ENCODE peak calls at places on chromosomes 13 and 19, in six cellular contexts. One of them, this sample, is unnamed.
A peak's percentile ranks its signal among the peaks of the same experiment; 100 is the strongest.

GRCh38 chr13:110552767-110553166 is 8.8 kb downstream of the RAB20 start:
- DNase-seq in esophagus squamous epithelium: no peak
- DNase-seq in HCT116: no peak
- DNase-seq in gastrocnemius medialis: no peak
- DNase-seq in testis: no peak
- DNase-seq in IMR-90: no peak
- DNase-seq in this sample: no peak

GRCh38 chr19:869245-870177 is 10.0 kb downstream of the CFD start:
- DNase-seq in HCT116: peak; percentile 63
- DNase-seq in esophagus squamous epithelium: no peak
- DNase-seq in gastrocnemius medialis: peak; percentile 64
- DNase-seq in IMR-90: peak; percentile 96
- DNase-seq in testis: peak; percentile 82
- DNase-seq in this sample: peak; percentile 89

GRCh38 chr19:33864311-33864850 is 67.7 kb downstream of the KCTD15 start:
- DNase-seq in gastrocnemius medialis: no peak
- DNase-seq in HCT116: no peak
- DNase-seq in testis: no peak
- DNase-seq in IMR-90: no peak
- DNase-seq in esophagus squamous epithelium: no peak
- DNase-seq in this sample: no peak

GRCh38 chr13:79637086-79637763 is 156.3 kb downstream of the NDFIP2 start:
- DNase-seq in IMR-90: no peak
- DNase-seq in gastrocnemius medialis: peak; percentile 80
- DNase-seq in HCT116: no peak
- DNase-seq in esophagus squamous epithelium: no peak
- DNase-seq in testis: peak; percentile 76
- DNase-seq in this sample: no peak

GRCh38 chr13:33640832-33641231 is 177.1 kb upstream of the RFC3 start:
- DNase-seq in gastrocnemius medialis: no peak
- DNase-seq in esophagus squamous epithelium: no peak
- DNase-seq in IMR-90: peak; percentile 18
- DNase-seq in HCT116: no peak
- DNase-seq in testis: no peak
- DNase-seq in this sample: no peak

GRCh38 chr13:66264976-66265375 is 965.2 kb downstream of the PCDH9 start:
- DNase-seq in gastrocnemius medialis: no peak
- DNase-seq in IMR-90: peak; percentile 1
- DNase-seq in HCT116: no peak
- DNase-seq in esophagus squamous epithelium: no peak
- DNase-seq in testis: no peak
- DNase-seq in this sample: no peak

GRCh38 chr13:24173775-24174174 is 13.3 kb downstream of the SPATA13 start:
- DNase-seq in testis: no peak
- DNase-seq in IMR-90: no peak
- DNase-seq in esophagus squamous epithelium: no peak
- DNase-seq in HCT116: no peak
- DNase-seq in gastrocnemius medialis: no peak
- DNase-seq in this sample: no peak

GRCh38 chr13:30798776-30799625 is 63.7 kb downstream of the ALOX5AP start:
- DNase-seq in IMR-90: peak; percentile 59
- DNase-seq in gastrocnemius medialis: no peak
- DNase-seq in HCT116: no peak
- DNase-seq in esophagus squamous epithelium: no peak
- DNase-seq in testis: no peak
- DNase-seq in this sample: no peak

GRCh38 chr19:57688011-57688763 is 6.4 kb downstream of the ZNF551 start:
- DNase-seq in IMR-90: no peak
- DNase-seq in esophagus squamous epithelium: no peak
- DNase-seq in HCT116: no peak
- DNase-seq in gastrocnemius medialis: no peak
- DNase-seq in testis: no peak
- DNase-seq in this sample: no peak

GRCh38 chr19:3192684-3193083 is 7.0 kb downstream of the NCLN start:
- DNase-seq in HCT116: no peak
- DNase-seq in gastrocnemius medialis: no peak
- DNase-seq in testis: no peak
- DNase-seq in esophagus squamous epithelium: no peak
- DNase-seq in IMR-90: no peak
- DNase-seq in this sample: no peak

GRCh38 chr19:3196064-3196932 is 10.6 kb downstream of the NCLN start:
- DNase-seq in testis: no peak
- DNase-seq in IMR-90: no peak
- DNase-seq in HCT116: no peak
- DNase-seq in gastrocnemius medialis: no peak
- DNase-seq in esophagus squamous epithelium: no peak
- DNase-seq in this sample: no peak

GRCh38 chr19:3194063-3194702 is 8.5 kb downstream of the NCLN start:
- DNase-seq in IMR-90: no peak
- DNase-seq in gastrocnemius medialis: no peak
- DNase-seq in HCT116: no peak
- DNase-seq in testis: no peak
- DNase-seq in esophagus squamous epithelium: no peak
- DNase-seq in this sample: no peak

GRCh38 chr19:3193256-3194062 is 7.7 kb downstream of the NCLN start:
- DNase-seq in HCT116: no peak
- DNase-seq in esophagus squamous epithelium: no peak
- DNase-seq in gastrocnemius medialis: no peak
- DNase-seq in IMR-90: no peak
- DNase-seq in testis: no peak
- DNase-seq in this sample: no peak

GRCh38 chr19:3194703-3195087 is 9.0 kb downstream of the NCLN start:
- DNase-seq in HCT116: no peak
- DNase-seq in IMR-90: no peak
- DNase-seq in testis: no peak
- DNase-seq in gastrocnemius medialis: no peak
- DNase-seq in esophagus squamous epithelium: no peak
- DNase-seq in this sample: no peak
- TF ChIP-seq POLR2A in HCT116: no peak
- TF ChIP-seq POLR2A in IMR-90: no peak
- TF ChIP-seq POLR2A in testis: no peak
- TF ChIP-seq POLR2A in gastrocnemius medialis: no peak
- TF ChIP-seq POLR2A in esophagus squamous epithelium: no peak
- TF ChIP-seq POLR2A in this sample: no peak

DNA sequence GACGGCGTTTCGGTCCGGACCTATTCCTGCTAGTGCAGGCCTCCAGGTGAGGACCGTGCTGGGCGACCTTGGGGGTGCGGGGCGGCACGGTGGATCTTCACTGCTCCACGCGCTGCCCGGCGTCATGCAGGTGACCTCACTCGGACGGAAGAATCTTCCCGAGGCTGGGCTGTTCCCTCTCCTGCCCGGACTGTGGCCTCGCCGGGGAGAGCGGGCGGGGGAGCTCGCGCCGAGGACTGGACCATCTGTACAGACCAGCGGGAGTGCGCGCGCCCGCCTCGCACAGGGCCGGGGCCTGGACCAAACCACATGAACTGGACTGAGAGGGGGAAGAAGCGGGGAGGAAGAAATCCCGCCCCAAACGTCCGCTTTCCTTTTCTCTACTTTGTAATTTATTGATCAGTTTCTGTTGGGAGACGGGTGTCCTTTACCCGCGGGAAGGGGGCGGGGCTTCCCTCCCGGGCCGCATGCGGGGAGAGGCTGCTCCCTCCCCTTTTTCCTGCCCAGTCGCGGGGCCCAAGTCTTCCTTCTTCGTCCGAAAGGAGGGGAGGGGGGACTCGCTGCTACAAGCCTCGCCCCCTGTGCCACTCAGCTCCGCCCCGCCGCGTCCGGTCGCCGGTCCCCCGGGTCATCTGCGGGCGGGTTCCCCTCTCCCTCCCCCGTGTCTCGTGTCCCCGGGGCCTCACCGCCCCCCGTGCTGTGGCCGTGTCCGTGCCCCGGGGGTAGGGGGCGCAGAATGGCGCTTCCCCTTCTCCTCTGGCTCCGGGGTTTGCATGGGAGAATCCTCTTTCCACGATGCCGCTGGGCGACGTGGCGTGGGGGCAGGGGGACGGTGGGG is 4.9 kb downstream of the HRC start:
- DNase-seq in IMR-90: peak; percentile 65
- DNase-seq in esophagus squamous epithelium: no peak
- DNase-seq in gastrocnemius medialis: peak; percentile 80
- DNase-seq in testis: peak; percentile 88
- DNase-seq in HCT116: peak; percentile 76
- DNase-seq in this sample: no peak
- TF ChIP-seq POLR2A in IMR-90: no peak
- TF ChIP-seq POLR2A in esophagus squamous epithelium: no peak
- TF ChIP-seq POLR2A in gastrocnemius medialis: peak; percentile 48
- TF ChIP-seq POLR2A in testis: no peak
- TF ChIP-seq POLR2A in HCT116: peak; percentile 50
- TF ChIP-seq POLR2A in this sample: peak; percentile 27

GRCh38 chr19:5131866-5132561 is 163.1 kb downstream of the KDM4B start:
- DNase-seq in gastrocnemius medialis: no peak
- DNase-seq in HCT116: no peak
- DNase-seq in IMR-90: no peak
- DNase-seq in esophagus squamous epithelium: no peak
- DNase-seq in testis: peak; percentile 68
- DNase-seq in this sample: no peak

GRCh38 chr19:5134683-5135082 is 165.8 kb downstream of the KDM4B start:
- DNase-seq in testis: no peak
- DNase-seq in esophagus squamous epithelium: no peak
- DNase-seq in HCT116: no peak
- DNase-seq in IMR-90: no peak
- DNase-seq in gastrocnemius medialis: no peak
- DNase-seq in this sample: no peak

GRCh38 chr19:5131031-5131865 is 162.3 kb downstream of the KDM4B start:
- DNase-seq in HCT116: no peak
- DNase-seq in esophagus squamous epithelium: no peak
- DNase-seq in testis: peak; percentile 44
- DNase-seq in IMR-90: no peak
- DNase-seq in gastrocnemius medialis: no peak
- DNase-seq in this sample: no peak

GRCh38 chr19:5133986-5134595 is 165.2 kb downstream of the KDM4B start:
- DNase-seq in IMR-90: no peak
- DNase-seq in testis: no peak
- DNase-seq in esophagus squamous epithelium: no peak
- DNase-seq in gastrocnemius medialis: no peak
- DNase-seq in HCT116: no peak
- DNase-seq in this sample: no peak

DNA sequence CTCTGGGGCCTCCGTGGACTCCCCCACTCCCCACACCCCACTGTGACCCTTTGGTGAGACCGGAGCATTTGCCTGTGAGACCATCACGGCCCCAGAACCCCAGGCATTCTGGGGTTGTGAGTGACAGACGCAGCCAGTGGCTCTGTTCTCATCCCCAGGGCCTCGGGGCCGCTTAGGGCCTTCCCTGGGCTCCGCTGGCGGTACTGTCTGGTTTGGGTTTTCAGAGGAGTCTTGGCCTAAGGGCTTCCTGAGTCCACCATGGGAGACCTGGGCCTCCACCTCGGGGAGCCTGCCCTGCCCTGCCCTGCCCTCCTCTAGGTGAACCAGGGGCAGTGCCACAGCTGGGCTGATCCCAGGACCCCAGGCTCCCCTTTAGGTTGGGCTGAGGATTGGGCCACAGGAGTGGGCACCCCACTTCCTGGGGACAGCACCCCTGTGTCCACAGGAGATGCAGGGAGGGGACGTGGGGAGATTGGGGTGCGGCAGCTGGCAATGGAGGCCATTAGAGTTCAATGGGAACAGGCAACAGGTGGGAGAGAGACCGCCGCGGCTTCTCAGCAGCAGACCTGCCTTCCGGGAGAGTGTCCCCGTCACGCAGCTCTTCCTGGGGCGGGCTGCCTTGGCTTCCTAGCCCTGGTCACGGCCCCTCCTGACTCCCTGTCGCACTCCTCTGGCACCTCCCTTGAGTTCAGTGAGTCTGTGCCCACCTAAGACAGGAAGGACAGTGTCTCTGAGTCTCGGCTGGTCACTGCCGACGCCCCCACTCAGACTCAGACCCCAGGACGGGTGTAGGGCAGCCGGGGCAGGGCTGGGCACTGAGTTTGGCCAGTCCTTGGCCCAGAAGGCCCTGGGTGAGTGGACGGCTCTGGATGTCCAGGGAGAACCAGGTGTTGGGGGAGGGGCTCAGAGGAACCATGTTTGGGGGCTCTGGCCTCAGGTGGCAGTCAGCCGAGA is 164.1 kb downstream of the KDM4B start:
- DNase-seq in gastrocnemius medialis: no peak
- DNase-seq in testis: no peak
- DNase-seq in esophagus squamous epithelium: no peak
- DNase-seq in HCT116: no peak
- DNase-seq in IMR-90: no peak
- DNase-seq in this sample: no peak
- TF ChIP-seq POLR2A in gastrocnemius medialis: no peak
- TF ChIP-seq POLR2A in testis: no peak
- TF ChIP-seq POLR2A in esophagus squamous epithelium: no peak
- TF ChIP-seq POLR2A in HCT116: no peak
- TF ChIP-seq POLR2A in IMR-90: no peak
- TF ChIP-seq POLR2A in this sample: no peak

GRCh38 chr19:46404039-46404883 is 9.1 kb downstream of the CCDC8 start:
- DNase-seq in HCT116: no peak
- DNase-seq in esophagus squamous epithelium: no peak
- DNase-seq in testis: peak; percentile 87
- DNase-seq in IMR-90: peak; percentile 31
- DNase-seq in gastrocnemius medialis: no peak
- DNase-seq in this sample: no peak
- TF ChIP-seq POLR2A in HCT116: no peak
- TF ChIP-seq POLR2A in esophagus squamous epithelium: no peak
- TF ChIP-seq POLR2A in testis: no peak
- TF ChIP-seq POLR2A in IMR-90: no peak
- TF ChIP-seq POLR2A in gastrocnemius medialis: no peak
- TF ChIP-seq POLR2A in this sample: no peak

DNA sequence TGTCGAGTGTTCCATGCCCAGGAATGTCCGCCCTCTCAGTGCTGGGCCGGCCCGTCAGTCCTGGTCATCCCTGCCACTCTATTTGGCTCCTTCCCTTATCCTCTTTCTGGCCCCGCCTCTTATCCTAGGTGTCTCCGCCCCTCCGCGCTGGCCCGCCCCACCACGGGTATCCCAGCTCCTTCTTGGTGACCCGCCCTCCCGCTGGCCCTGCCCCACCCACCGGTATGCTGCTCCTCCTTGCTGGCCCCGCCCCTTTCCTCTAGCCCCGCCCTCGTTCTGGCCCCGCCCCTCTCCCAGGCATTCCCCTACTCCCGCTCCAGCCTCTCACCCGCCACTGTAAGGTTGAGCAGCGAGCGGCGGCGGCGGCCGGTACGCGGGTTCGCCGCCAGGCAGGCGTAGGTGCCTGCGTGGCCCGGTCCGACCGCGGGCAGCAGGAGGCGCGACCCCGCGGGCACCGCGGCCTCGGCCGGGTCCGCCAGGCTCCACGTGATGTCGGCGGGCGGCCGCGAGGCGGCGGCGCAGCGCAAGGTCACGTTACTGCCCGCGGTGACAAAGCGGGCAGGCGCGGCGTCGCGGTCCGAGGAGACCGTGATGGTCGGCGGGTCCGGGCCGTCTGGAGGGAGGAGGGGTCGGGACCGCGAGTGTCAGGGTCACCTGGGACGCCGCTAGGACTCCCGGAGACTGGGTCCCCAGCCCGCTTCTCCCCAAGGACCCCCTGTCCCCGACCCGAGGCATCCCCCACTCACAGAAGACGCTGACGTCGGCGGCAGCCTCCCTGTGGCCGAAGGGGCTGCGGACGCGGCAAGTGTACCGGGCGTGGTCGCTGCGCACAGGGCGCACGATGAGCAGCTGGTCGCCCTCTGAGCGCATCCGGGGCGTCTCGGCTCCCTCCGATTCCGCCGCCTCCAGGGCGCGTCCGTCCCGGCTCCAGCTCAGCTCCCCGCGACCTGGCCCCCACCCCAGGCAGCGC is 2.0 kb downstream of the VSIG10L start:
- DNase-seq in gastrocnemius medialis: peak; percentile 94
- DNase-seq in IMR-90: peak; percentile 95
- DNase-seq in testis: peak; percentile 100
- DNase-seq in esophagus squamous epithelium: peak; percentile 91
- DNase-seq in HCT116: peak; percentile 91
- DNase-seq in this sample: peak; percentile 76
- TF ChIP-seq POLR2A in gastrocnemius medialis: peak; percentile 69
- TF ChIP-seq POLR2A in IMR-90: peak; percentile 79
- TF ChIP-seq POLR2A in testis: no peak
- TF ChIP-seq POLR2A in esophagus squamous epithelium: no peak
- TF ChIP-seq POLR2A in HCT116: peak; percentile 62
- TF ChIP-seq POLR2A in this sample: peak; percentile 66